ENCODE peak calls at places on chromosomes 6 and 20, in five cellular contexts. R is IMR-90, Q is neuronal stem cell, G is H9, U is H1. Z is an unnamed sample.

GRCh38 chr6:148737806-148738205 is 9.0 kb upstream of the UST start:
- DNase-seq in R (no peak), Q (no peak), G (no peak), U (no peak), Z (no peak)

GRCh38 chr6:151196571-151196970 is 43.2 kb upstream of the AKAP12 start:
- DNase-seq in R (peak), Q (no peak), G (no peak), U (no peak), Z (peak)

GRCh38 chr6:3031857-3032256 is 32.2 kb downstream of the NQO2 start:
- DNase-seq in R (no peak), Q (no peak), G (no peak), U (no peak), Z (no peak)

GRCh38 chr6:3309391-3310050 is 50.8 kb downstream of the PSMG4 start:
- DNase-seq in R (no peak), Q (no peak), G (no peak), U (no peak), Z (no peak)

GRCh38 chr6:56758120-56758519 is 115.4 kb upstream of the DST start:
- DNase-seq in R (no peak), Q (no peak), G (no peak), U (no peak), Z (no peak)

GRCh38 chr6:38164671-38165108 is 345.2 kb downstream of the ZFAND3 start:
- DNase-seq in R (no peak), Q (no peak), G (no peak), U (no peak), Z (no peak)

GRCh38 chr20:49614338-49615050 is 46.6 kb upstream of the PTGIS start:
- DNase-seq in R (no peak), Q (no peak), G (no peak), U (no peak), Z (no peak)

GRCh38 chr6:26420607-26421235 is 18.6 kb downstream of the BTN3A1 start:
- DNase-seq in R (peak), Q (peak), G (peak), U (peak), Z (peak)

GRCh38 chr6:126107475-126108121 is 121.3 kb downstream of the TRMT11 start:
- DNase-seq in R (no peak), Q (peak), G (peak), U (no peak), Z (no peak)

GRCh38 chr6:5093231-5094015 is 8.3 kb downstream of the PPP1R3G start:
- DNase-seq in R (no peak), Q (no peak), G (no peak), U (no peak), Z (no peak)

GRCh38 chr6:127298475-127298874 is 31.8 kb downstream of the RNF146 start:
- DNase-seq in R (no peak), Q (no peak), G (no peak), U (no peak), Z (no peak)

GRCh38 chr6:68196645-68197044 is 438.4 kb upstream of the ADGRB3 start:
- DNase-seq in R (no peak), Q (no peak), G (no peak), U (no peak), Z (no peak)

GRCh38 chr6:47736083-47736700 is 37.8 kb downstream of the ADGRF4 start:
- DNase-seq in R (no peak), Q (no peak), G (no peak), U (no peak), Z (no peak)

GRCh38 chr6:46989384-46989783 is 52.7 kb downstream of the ADGRF1 start:
- DNase-seq in R (no peak), Q (no peak), G (no peak), U (no peak), Z (no peak)

GRCh38 chr20:42531675-42531985 is 658.1 kb downstream of the PTPRT start:
- DNase-seq in R (no peak), Q (no peak), G (no peak), U (no peak), Z (no peak)

GRCh38 chr20:34948030-34948429 is 7.6 kb downstream of the GSS start:
- DNase-seq in R (peak), Q (no peak), G (no peak), U (no peak), Z (peak)

GRCh38 chr20:36267605-36268500 is 31.6 kb downstream of the AAR2 start:
- DNase-seq in R (no peak), Q (no peak), G (no peak), U (no peak), Z (no peak)

GRCh38 chr6:149964243-149965190 is 774 bp downstream of the ULBP1 start:
- DNase-seq in R (peak), Q (no peak), G (peak), U (peak), Z (peak)

GRCh38 chr20:57195023-57195758 is 71.2 kb downstream of the BMP7 start:
- DNase-seq in R (peak), Q (no peak), G (no peak), U (no peak), Z (peak)

GRCh38 chr6:138691595-138692057 is 81.9 kb upstream of the CCDC28A start:
- DNase-seq in R (peak), Q (peak), G (peak), U (no peak), Z (peak)

GRCh38 chr6:138692058-138692977 is 81.3 kb upstream of the CCDC28A start:
- DNase-seq in R (peak), Q (peak), G (peak), U (peak), Z (peak)

GRCh38 chr6:138690975-138691594 is 82.5 kb upstream of the CCDC28A start:
- DNase-seq in R (peak), Q (no peak), G (no peak), U (no peak), Z (peak)

GRCh38 chr6:138695193-138695592 is 78.4 kb upstream of the CCDC28A start:
- DNase-seq in R (no peak), Q (no peak), G (no peak), U (no peak), Z (no peak)

GRCh38 chr6:138692978-138693909 is 80.3 kb upstream of the CCDC28A start:
- DNase-seq in R (peak), Q (peak), G (peak), U (peak), Z (peak)
- H3K23ac ChIP-seq in R (peak), Q (peak), G (no peak), U (no peak), Z (peak)

DNA sequence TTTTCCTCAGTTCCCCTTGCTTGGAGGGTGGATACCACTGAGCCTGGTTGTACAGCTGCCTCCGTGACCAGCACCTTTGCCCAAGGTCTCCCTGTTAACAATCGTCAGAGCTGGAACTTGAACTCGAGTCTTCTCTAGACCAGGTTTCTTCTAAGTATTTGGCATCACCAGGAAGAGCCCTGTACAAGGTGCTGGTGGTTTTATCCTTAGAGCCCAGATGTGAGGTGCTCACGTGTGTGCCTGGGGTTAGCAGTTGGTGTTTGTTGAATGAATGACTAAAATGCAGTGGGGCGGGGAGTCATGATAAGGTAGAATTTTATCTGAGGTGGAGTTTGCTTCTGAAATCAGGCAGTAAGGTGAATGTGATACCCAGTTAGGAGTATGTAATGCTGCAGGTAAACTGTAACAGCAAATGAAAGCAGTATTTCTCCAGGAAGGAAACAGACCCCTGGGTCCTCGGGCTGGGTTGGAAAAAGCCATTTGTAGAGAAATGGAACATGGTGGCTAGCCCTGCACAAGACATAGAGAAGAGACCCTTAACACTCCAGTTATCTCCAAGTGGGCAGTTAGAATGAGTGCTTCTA is 3.1 kb downstream of the DNAJC5 start:
- DNase-seq in R (no peak), Q (no peak), G (no peak), U (no peak), Z (no peak)
- H3K23ac ChIP-seq in R (peak), Q (no peak), G (no peak), U (no peak), Z (no peak)

GRCh38 chr6:42746452-42747400 is 823 bp upstream of the TBCC start:
- DNase-seq in R (peak), Q (peak), G (peak), U (peak), Z (peak)
- H3K23ac ChIP-seq in R (peak), Q (peak), G (no peak), U (no peak), Z (no peak)

GRCh38 chr6:75201076-75201475 is 4.8 kb downstream of the COL12A1 start:
- DNase-seq in R (no peak), Q (no peak), G (no peak), U (no peak), Z (no peak)

GRCh38 chr6:75199856-75200255 is 6.0 kb downstream of the COL12A1 start:
- DNase-seq in R (peak), Q (no peak), G (no peak), U (no peak), Z (no peak)

GRCh38 chr6:75203721-75204120 is 2.1 kb downstream of the COL12A1 start:
- DNase-seq in R (peak), Q (no peak), G (no peak), U (no peak), Z (no peak)

GRCh38 chr6:75202676-75203131 is 3.1 kb downstream of the COL12A1 start:
- DNase-seq in R (peak), Q (no peak), G (no peak), U (peak), Z (peak)

DNA sequence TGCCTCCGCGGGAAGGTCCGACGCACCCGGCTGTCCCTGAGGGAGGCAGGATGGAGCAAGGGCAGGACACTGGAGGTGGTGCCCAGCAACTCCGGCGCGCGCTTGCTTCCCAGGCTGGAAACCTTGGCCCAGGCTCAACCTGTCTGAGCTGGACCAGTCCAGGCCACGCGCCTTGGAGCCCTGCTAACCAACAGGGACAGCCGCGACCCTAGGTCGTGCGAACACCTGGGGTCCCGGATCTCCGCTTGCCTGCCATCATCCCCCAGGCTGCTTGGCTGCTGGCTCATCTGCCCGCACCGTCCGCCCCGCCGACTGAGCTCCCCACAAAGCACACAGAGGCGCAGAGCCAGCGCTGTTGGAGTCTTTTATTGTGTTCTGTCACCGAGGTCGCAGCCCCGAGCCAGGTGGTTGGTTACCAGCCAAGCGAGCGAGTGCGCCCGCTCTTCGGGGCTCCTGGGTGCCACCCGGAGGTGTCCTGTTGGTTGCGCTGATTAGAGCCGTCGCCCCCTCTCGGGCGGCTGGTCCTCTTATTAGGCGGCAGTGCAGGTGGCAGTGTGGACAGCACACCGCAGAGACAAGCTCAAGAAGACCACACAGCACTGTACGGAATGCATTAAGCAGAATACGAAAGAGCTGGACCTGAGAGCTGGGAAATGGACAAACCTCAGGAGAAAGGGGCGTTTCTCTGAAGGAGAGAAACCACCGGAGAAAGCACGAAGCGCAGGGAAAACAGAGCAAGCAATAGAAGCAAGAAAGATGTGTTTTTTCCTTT is 3.8 kb downstream of the COL12A1 start:
- DNase-seq in R (peak), Q (peak), G (peak), U (peak), Z (peak)
- H3K23ac ChIP-seq in R (peak), Q (peak), G (no peak), U (no peak), Z (peak)

DNA sequence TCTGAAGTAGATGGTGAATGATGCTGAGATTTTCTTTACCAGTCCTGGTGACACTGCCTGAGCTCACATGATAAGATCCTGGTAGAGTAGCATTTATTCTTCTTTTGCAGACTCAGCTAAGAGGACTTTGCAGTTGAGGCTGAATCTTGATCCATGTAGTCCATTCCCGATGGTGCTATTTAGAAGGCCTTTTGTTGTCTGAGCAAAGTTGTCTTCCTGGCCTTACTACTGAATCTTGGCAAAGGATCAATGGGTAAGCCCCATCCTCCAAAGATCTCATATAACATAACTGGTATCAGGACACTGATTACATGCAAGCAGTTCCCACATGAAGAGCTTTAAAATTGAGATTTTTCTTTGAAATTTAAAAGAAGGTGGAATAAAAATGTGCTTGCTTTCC is 291.6 kb downstream of the SOX4 start:
- DNase-seq in R (no peak), Q (no peak), G (no peak), U (no peak), Z (no peak)
- H3K23ac ChIP-seq in R (no peak), Q (no peak), G (no peak), U (no peak), Z (no peak)

DNA sequence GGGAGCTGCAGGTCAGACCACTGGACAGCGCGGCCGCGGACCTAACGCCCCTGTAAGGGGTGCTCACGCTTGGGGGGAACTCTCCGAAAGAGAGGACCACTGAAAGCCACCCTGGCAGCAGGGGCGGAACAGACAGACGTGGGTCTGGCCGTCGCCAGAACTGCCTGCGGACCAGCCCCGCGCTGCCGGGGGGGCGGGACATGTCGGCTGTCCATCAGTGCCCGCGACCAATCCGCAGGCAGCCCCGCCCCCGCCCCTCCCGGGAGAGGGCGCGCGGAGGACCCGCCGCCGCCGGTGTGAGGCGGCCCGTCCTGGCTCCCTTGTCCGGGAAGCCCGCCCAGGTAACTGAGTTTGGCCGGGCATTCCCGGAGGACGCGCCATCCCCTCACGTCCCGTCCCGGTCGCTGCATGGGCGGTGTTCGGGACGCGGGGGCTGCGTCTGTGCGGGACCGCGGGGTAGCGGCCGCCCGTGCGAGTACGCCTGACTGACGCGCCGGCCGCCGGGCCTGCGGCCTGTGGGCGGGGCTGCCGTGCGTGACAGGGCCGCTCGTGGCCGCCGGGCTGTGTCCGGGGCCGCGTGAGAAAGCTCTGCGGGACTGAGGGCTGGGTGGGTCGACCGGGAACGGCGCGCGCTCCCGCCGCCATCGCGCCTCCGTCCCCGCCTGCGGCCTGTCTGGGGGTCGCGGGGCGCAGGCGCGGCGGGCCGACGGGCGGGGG is 490 bp upstream of the PLCG1 start:
- DNase-seq in R (peak), Q (peak), G (peak), U (peak), Z (peak)
- H3K23ac ChIP-seq in R (peak), Q (peak), G (no peak), U (no peak), Z (no peak)

GRCh38 chr6:35025241-35026188 is 115.6 kb downstream of the TCP11 start:
- DNase-seq in R (no peak), Q (no peak), G (no peak), U (no peak), Z (no peak)
- H3K23ac ChIP-seq in R (peak), Q (no peak), G (no peak), U (no peak), Z (no peak)

GRCh38 chr6:33427585-33428218 is 7.8 kb downstream of the SYNGAP1 start:
- DNase-seq in R (no peak), Q (no peak), G (peak), U (peak), Z (peak)
- H3K23ac ChIP-seq in R (peak), Q (no peak), G (no peak), U (no peak), Z (no peak)